ENCODE peak calls at places on chromosomes 16 and 17, in eight cellular contexts. W, P, I, J, C, Z, N and D are unnamed samples.

GRCh38 chr16:53893731-53894435 is 189.9 kb downstream of the FTO start:
- ATAC-seq in W (no peak), P (peak; percentile 80), I (peak; percentile 86), J (peak; percentile 59), C (no peak), Z (no peak), N (peak; percentile 93), D (no peak)

GRCh38 chr16:19384656-19385055 is 33.0 kb upstream of the TMC5 start:
- ATAC-seq in W (no peak), P (no peak), I (peak; percentile 32), J (peak; percentile 74), C (no peak), Z (no peak), N (no peak), D (no peak)

GRCh38 chr16:85465328-85466307 is 147.5 kb upstream of the GSE1 start:
- ATAC-seq in W (no peak), P (no peak), I (peak; percentile 1), J (peak; percentile 6), C (no peak), Z (no peak), N (peak; percentile 65), D (peak; percentile 34)

GRCh38 chr17:82097187-82097918 is 683 bp downstream of the FASN start:
- ATAC-seq in W (peak; percentile 57), P (peak; percentile 48), I (peak; percentile 14), J (peak; percentile 32), C (peak; percentile 2), Z (no peak), N (peak; percentile 8), D (no peak)

GRCh38 chr17:44773140-44773539 is 14.4 kb downstream of the ADAM11 start:
- ATAC-seq in W (no peak), P (no peak), I (no peak), J (no peak), C (no peak), Z (no peak), N (no peak), D (no peak)

GRCh38 chr17:63975541-63976092 is 2.9 kb upstream of the SCN4A start:
- ATAC-seq in W (no peak), P (no peak), I (no peak), J (no peak), C (no peak), Z (no peak), N (no peak), D (no peak)

GRCh38 chr16:85137323-85138072 is 25.2 kb upstream of the CIBAR2 start:
- ATAC-seq in W (peak; percentile 73), P (peak; percentile 97), I (peak; percentile 92), J (peak; percentile 95), C (no peak), Z (no peak), N (peak; percentile 93), D (peak; percentile 96)

GRCh38 chr17:69430488-69430887 is 16.0 kb downstream of the MAP2K6 start:
- ATAC-seq in W (no peak), P (peak; percentile 78), I (peak; percentile 35), J (peak; percentile 22), C (no peak), Z (no peak), N (no peak), D (no peak)

GRCh38 chr16:4676826-4677225 is 16.5 kb upstream of the NUDT16L1 start:
- ATAC-seq in W (no peak), P (no peak), I (no peak), J (no peak), C (peak; percentile 30), Z (no peak), N (peak; percentile 15), D (no peak)

GRCh38 chr17:15951368-15952047 is 6.6 kb downstream of the ADORA2B start:
- ATAC-seq in W (peak; percentile 22), P (no peak), I (no peak), J (no peak), C (no peak), Z (no peak), N (no peak), D (no peak)

GRCh38 chr16:82992826-82993225 is 366.1 kb downstream of the CDH13 start:
- ATAC-seq in W (no peak), P (no peak), I (no peak), J (no peak), C (no peak), Z (no peak), N (no peak), D (no peak)

GRCh38 chr17:50560931-50561750 is 626 bp downstream of the CACNA1G start:
- ATAC-seq in W (no peak), P (no peak), I (no peak), J (peak; percentile 10), C (no peak), Z (peak; percentile 20), N (no peak), D (no peak)

GRCh38 chr17:35875439-35876139 is 4.6 kb downstream of the CCL5 start:
- ATAC-seq in W (no peak), P (no peak), I (peak; percentile 33), J (no peak), C (peak; percentile 12), Z (no peak), N (no peak), D (no peak)

GRCh38 chr17:40361925-40362695 is 2.4 kb downstream of the GJD3 start:
- ATAC-seq in W (peak; percentile 3), P (peak; percentile 10), I (no peak), J (no peak), C (peak; percentile 13), Z (peak; percentile 2), N (no peak), D (no peak)

GRCh38 chr17:39951924-39952664 is 10.7 kb upstream of the GSDMA start:
- ATAC-seq in W (peak; percentile 14), P (no peak), I (no peak), J (no peak), C (no peak), Z (no peak), N (no peak), D (no peak)

GRCh38 chr16:69616082-69616481 is 50.3 kb downstream of the NFAT5 start:
- ATAC-seq in W (no peak), P (no peak), I (no peak), J (no peak), C (no peak), Z (no peak), N (no peak), D (no peak)

GRCh38 chr17:17824780-17825614 is 11.8 kb downstream of the SREBF1 start:
- ATAC-seq in W (peak; percentile 3), P (no peak), I (peak; percentile 9), J (peak; percentile 14), C (no peak), Z (no peak), N (no peak), D (no peak)

GRCh38 chr16:28298511-28298878 is 6.2 kb downstream of the SBK1 start:
- ATAC-seq in W (no peak), P (no peak), I (peak; percentile 94), J (no peak), C (no peak), Z (no peak), N (no peak), D (no peak)

GRCh38 chr16:31354394-31355291 is at the start of gene ITGAX:
- ATAC-seq in W (peak; percentile 81), P (peak; percentile 35), I (peak; percentile 69), J (peak; percentile 29), C (peak; percentile 85), Z (peak; percentile 68), N (peak; percentile 63), D (peak; percentile 37)

GRCh38 chr17:4532860-4533521 is 22.2 kb downstream of the MYBBP1A start:
- ATAC-seq in W (no peak), P (no peak), I (no peak), J (no peak), C (no peak), Z (no peak), N (no peak), D (no peak)

GRCh38 chr17:8186446-8186786 is 3.6 kb downstream of the BORCS6 start:
- ATAC-seq in W (no peak), P (peak; percentile 0), I (no peak), J (no peak), C (no peak), Z (no peak), N (no peak), D (no peak)

GRCh38 chr16:49866533-49867155 is 10.7 kb upstream of the ZNF423 start:
- ATAC-seq in W (peak; percentile 56), P (no peak), I (no peak), J (peak; percentile 56), C (no peak), Z (no peak), N (peak; percentile 51), D (no peak)

GRCh38 chr17:951388-952132 is 28.0 kb downstream of the NXN start:
- ATAC-seq in W (no peak), P (peak; percentile 93), I (peak; percentile 66), J (peak; percentile 87), C (no peak), Z (no peak), N (peak; percentile 84), D (peak; percentile 64)

GRCh38 chr16:27640277-27640600 is 90.3 kb downstream of the KATNIP start:
- ATAC-seq in W (no peak), P (no peak), I (no peak), J (no peak), C (no peak), Z (no peak), N (peak; percentile 85), D (no peak)

GRCh38 chr16:88561485-88562369 is 8.5 kb upstream of the ZC3H18 start:
- ATAC-seq in W (peak; percentile 73), P (peak; percentile 67), I (peak; percentile 87), J (peak; percentile 70), C (no peak), Z (peak; percentile 61), N (peak; percentile 56), D (peak; percentile 51)

GRCh38 chr17:48646183-48647102 is 20.3 kb upstream of the HOXB9 start:
- ATAC-seq in W (peak; percentile 83), P (peak; percentile 10), I (no peak), J (no peak), C (peak; percentile 69), Z (peak; percentile 68), N (peak; percentile 22), D (no peak)

GRCh38 chr17:65656390-65657250 is 95.2 kb upstream of the AXIN2 start:
- ATAC-seq in W (no peak), P (no peak), I (no peak), J (no peak), C (no peak), Z (no peak), N (no peak), D (no peak)

GRCh38 chr16:31118223-31119155 is 1.0 kb downstream of the KAT8 start:
- ATAC-seq in W (no peak), P (no peak), I (peak; percentile 8), J (no peak), C (no peak), Z (no peak), N (peak; percentile 34), D (peak; percentile 45)

GRCh38 chr16:78775161-78775561 is 675.7 kb downstream of the WWOX start:
- ATAC-seq in W (no peak), P (no peak), I (no peak), J (no peak), C (no peak), Z (no peak), N (no peak), D (no peak)

GRCh38 chr17:66302761-66303626 is 581 bp downstream of the PRKCA start:
- ATAC-seq in W (peak; percentile 54), P (peak; percentile 65), I (peak; percentile 69), J (peak; percentile 70), C (peak; percentile 30), Z (peak; percentile 43), N (peak; percentile 69), D (peak; percentile 57)

GRCh38 chr17:67245073-67245693 is at the start of gene HELZ:
- ATAC-seq in W (peak; percentile 74), P (peak; percentile 77), I (peak; percentile 84), J (peak; percentile 92), C (peak; percentile 82), Z (peak; percentile 82), N (peak; percentile 91), D (peak; percentile 80)

GRCh38 chr17:82463881-82464566 is 5.5 kb downstream of the NARF start:
- ATAC-seq in W (no peak), P (no peak), I (no peak), J (peak; percentile 36), C (no peak), Z (no peak), N (peak; percentile 22), D (no peak)

GRCh38 chr16:2512920-2513404 is 790 bp upstream of the ATP6V0C start:
- ATAC-seq in W (peak; percentile 4), P (peak; percentile 3), I (no peak), J (peak; percentile 1), C (peak; percentile 3), Z (no peak), N (no peak), D (no peak)

GRCh38 chr17:44203731-44204452 is 4.2 kb upstream of the ATXN7L3 start:
- ATAC-seq in W (peak; percentile 8), P (peak; percentile 4), I (no peak), J (no peak), C (no peak), Z (no peak), N (no peak), D (no peak)